ENCODE peak calls at places on chromosomes 11 and 22, in ten cellular contexts. C is cardiac muscle cell, F is WTC11, B is HL-60, Y is body of pancreas, O is brain microvascular endothelial cell, L is astrocyte of the spinal cord, J is upper lobe of right lung, U is colonic mucosa, H is esophagus muscularis mucosa. A is an unnamed sample.

GRCh38 chr22:47238886-47239860 is 476.7 kb downstream of the TBC1D22A start:
- DNase-seq in L (no peak), J (no peak), F (no peak), O (no peak), B (no peak), H (peak), Y (no peak), U (no peak), C (no peak), A (no peak)

GRCh38 chr22:28481725-28482124 is 197.9 kb downstream of the TTC28 start:
- DNase-seq in U (no peak), B (no peak), C (no peak), Y (no peak), F (no peak), J (no peak), L (no peak), O (no peak), H (no peak), A (no peak)

GRCh38 chr22:22080270-22080669 is 97.7 kb upstream of the TOP3B start:
- DNase-seq in Y (no peak), C (no peak), B (no peak), O (no peak), L (peak), H (peak), F (no peak), U (no peak), J (no peak), A (no peak)

GRCh38 chr11:23932485-23932898 is 564.4 kb upstream of the LUZP2 start:
- DNase-seq in U (no peak), C (peak), H (no peak), F (no peak), O (peak), B (no peak), J (no peak), Y (no peak), L (peak), A (no peak)

GRCh38 chr11:107272561-107272960 is 185.1 kb downstream of the CWF19L2 start:
- DNase-seq in H (peak), Y (no peak), L (no peak), F (no peak), C (no peak), B (no peak), J (no peak), U (no peak), O (no peak), A (no peak)

GRCh38 chr11:48001438-48002021 is 21.2 kb downstream of the PTPRJ start:
- DNase-seq in B (no peak), J (no peak), H (no peak), C (peak), F (no peak), Y (peak), U (no peak), O (peak), L (peak), A (no peak)

GRCh38 chr11:70934999-70935768 is 317.2 kb downstream of the SHANK2 start:
- DNase-seq in B (no peak), U (no peak), H (no peak), L (no peak), Y (no peak), F (no peak), O (no peak), C (no peak), J (no peak), A (no peak)

GRCh38 chr11:105923814-105924213 is 98.2 kb downstream of the MSANTD4 start:
- DNase-seq in B (no peak), F (no peak), U (no peak), C (peak), J (no peak), Y (no peak), H (no peak), O (peak), L (peak), A (no peak)

GRCh38 chr11:57491371-57492061 is 24.0 kb downstream of the SLC43A1 start:
- DNase-seq in C (peak), J (peak), L (no peak), B (peak), H (no peak), O (peak), U (peak), F (peak), Y (peak), A (peak)

GRCh38 chr22:28142361-28142801 is 223.3 kb upstream of the PITPNB start:
- DNase-seq in L (peak), Y (peak), B (no peak), O (peak), H (no peak), F (no peak), J (no peak), U (no peak), C (peak), A (no peak)

GRCh38 chr11:46635557-46636139 is 18.3 kb downstream of the ATG13 start:
- DNase-seq in B (no peak), O (no peak), L (no peak), Y (no peak), F (no peak), J (no peak), H (no peak), C (no peak), U (no peak), A (no peak)

GRCh38 chr22:44807232-44807631 is 54.9 kb downstream of the ARHGAP8 start:
- DNase-seq in Y (no peak), C (no peak), B (no peak), U (no peak), H (no peak), O (no peak), J (no peak), F (peak), L (no peak), A (no peak)

GRCh38 chr22:44809456-44809855 is 57.1 kb downstream of the ARHGAP8 start:
- DNase-seq in H (no peak), F (no peak), U (no peak), Y (no peak), J (no peak), C (no peak), L (no peak), O (no peak), B (no peak), A (no peak)

GRCh38 chr22:44811141-44811540 is 58.8 kb downstream of the ARHGAP8 start:
- DNase-seq in Y (no peak), L (no peak), O (no peak), H (no peak), B (no peak), C (no peak), J (no peak), U (no peak), F (no peak), A (no peak)

GRCh38 chr22:44805663-44806062 is 53.3 kb downstream of the ARHGAP8 start:
- DNase-seq in J (no peak), H (no peak), U (no peak), O (no peak), B (no peak), C (no peak), Y (no peak), F (no peak), L (no peak), A (no peak)

DNA sequence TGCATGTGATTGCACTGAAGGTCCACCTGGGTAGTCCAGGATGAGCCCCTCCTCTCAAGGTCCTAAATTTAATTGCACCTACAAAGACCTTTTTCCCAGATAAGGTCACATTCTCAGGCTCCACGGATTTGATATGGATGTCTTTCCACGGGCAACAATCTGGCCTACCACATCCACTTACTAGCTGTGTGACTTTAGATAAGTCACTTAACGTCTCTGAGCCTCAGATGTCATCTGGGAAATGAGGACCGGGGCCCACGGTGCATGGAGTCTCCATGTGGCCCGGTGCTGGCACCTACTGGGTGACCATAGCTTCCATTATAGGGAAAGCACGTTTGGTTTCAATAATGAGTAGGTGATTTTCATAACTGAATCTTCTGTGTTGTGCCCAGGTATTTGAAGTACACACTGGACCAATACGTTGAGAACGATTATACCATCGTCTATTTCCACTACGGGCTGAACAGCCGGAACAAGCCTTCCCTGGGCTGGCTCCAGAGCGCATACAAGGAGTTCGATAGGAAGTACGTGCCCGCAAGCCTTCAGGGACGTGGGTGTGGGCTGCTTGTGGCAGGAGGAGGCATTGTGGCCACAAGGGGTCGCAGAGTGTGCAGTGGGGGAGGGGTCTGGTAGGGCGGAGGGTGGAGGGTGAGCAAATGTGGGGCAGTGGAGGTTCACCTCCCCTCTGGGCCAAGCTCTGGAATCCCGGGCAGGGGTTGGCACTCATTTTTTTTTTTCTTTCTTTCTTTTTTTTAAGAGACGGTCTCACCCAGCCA is 55.7 kb downstream of the ARHGAP8 start:
- DNase-seq in C (no peak), H (no peak), L (no peak), F (peak), O (no peak), B (no peak), Y (no peak), J (no peak), U (no peak), A (peak)
- TF ChIP-seq CTCF in C (no peak), H (no peak), L (peak), F (peak), O (peak), B (no peak), Y (no peak), J (no peak), U (no peak), A (peak)

GRCh38 chr22:36131907-36132306 is 28.6 kb downstream of the APOL3 start:
- DNase-seq in L (no peak), H (no peak), J (no peak), Y (no peak), O (no peak), F (no peak), U (no peak), C (no peak), B (no peak), A (no peak)

GRCh38 chr22:36125434-36125833 is 35.1 kb downstream of the APOL3 start:
- DNase-seq in C (no peak), F (no peak), Y (no peak), O (no peak), L (no peak), U (no peak), B (no peak), H (no peak), J (no peak), A (no peak)

GRCh38 chr22:36129985-36130384 is 30.6 kb downstream of the APOL3 start:
- DNase-seq in J (no peak), L (no peak), B (no peak), Y (no peak), F (no peak), C (no peak), O (no peak), U (no peak), H (no peak), A (no peak)

GRCh38 chr22:36123673-36124630 is 36.6 kb downstream of the APOL3 start:
- DNase-seq in H (peak), Y (peak), B (peak), U (peak), J (peak), F (peak), C (peak), O (peak), L (peak), A (peak)

DNA sequence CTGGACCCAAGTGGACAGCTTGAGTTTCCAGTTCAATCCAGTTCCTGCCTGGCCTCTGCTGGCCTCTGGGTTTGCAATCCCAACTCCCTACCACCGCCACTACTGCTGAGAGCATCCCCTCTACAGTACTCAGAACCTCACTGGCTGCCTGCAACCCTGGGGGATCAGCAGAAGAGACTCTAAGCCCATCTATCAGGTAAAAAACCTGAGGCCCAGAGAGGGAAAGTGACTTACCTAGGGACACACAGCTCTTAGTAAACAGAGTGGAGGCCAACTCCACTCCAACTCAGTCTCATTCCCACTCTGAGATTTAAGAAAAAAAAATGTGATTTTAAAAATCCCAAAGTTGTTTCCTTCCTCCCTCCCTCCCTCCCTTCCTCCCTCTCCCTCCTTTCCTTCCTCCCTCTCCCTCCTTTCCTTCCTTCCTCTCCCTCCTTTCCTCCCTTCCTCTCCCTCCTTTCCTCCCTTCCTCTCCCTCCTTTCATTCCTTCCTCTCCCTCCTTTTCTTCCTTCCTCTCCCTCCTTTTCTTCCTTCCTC is 34.5 kb downstream of the APOL3 start:
- DNase-seq in O (no peak), U (no peak), F (no peak), J (no peak), H (no peak), L (no peak), C (no peak), B (no peak), Y (no peak), A (no peak)
- TF ChIP-seq CTCF in O (no peak), U (no peak), F (no peak), J (no peak), H (no peak), L (no peak), C (no peak), B (no peak), Y (no peak), A (no peak)

GRCh38 chr11:58786693-58787092 is 55.0 kb upstream of the GLYAT start:
- DNase-seq in O (no peak), U (no peak), Y (no peak), B (no peak), C (no peak), J (no peak), L (no peak), F (no peak), H (no peak), A (no peak)

GRCh38 chr11:58782066-58782465 is 50.3 kb upstream of the GLYAT start:
- DNase-seq in C (no peak), H (no peak), Y (no peak), B (no peak), F (no peak), L (no peak), U (no peak), J (no peak), O (no peak), A (no peak)

GRCh38 chr11:58787903-58788302 is 56.2 kb upstream of the GLYAT start:
- DNase-seq in L (no peak), J (no peak), U (no peak), H (no peak), C (no peak), Y (no peak), B (no peak), O (no peak), F (no peak), A (no peak)

GRCh38 chr11:58788355-58789023 is 56.0 kb downstream of the GLYATL2 start:
- DNase-seq in F (peak), C (peak), J (no peak), L (peak), U (peak), H (no peak), B (peak), O (peak), Y (peak), A (peak)

GRCh38 chr11:58784995-58785394 is 53.3 kb upstream of the GLYAT start:
- DNase-seq in L (no peak), C (no peak), U (no peak), Y (no peak), F (no peak), H (no peak), J (no peak), O (no peak), B (no peak), A (no peak)
- TF ChIP-seq CTCF in L (no peak), C (no peak), U (no peak), Y (peak), F (no peak), H (no peak), J (no peak), O (peak), B (no peak), A (no peak)

DNA sequence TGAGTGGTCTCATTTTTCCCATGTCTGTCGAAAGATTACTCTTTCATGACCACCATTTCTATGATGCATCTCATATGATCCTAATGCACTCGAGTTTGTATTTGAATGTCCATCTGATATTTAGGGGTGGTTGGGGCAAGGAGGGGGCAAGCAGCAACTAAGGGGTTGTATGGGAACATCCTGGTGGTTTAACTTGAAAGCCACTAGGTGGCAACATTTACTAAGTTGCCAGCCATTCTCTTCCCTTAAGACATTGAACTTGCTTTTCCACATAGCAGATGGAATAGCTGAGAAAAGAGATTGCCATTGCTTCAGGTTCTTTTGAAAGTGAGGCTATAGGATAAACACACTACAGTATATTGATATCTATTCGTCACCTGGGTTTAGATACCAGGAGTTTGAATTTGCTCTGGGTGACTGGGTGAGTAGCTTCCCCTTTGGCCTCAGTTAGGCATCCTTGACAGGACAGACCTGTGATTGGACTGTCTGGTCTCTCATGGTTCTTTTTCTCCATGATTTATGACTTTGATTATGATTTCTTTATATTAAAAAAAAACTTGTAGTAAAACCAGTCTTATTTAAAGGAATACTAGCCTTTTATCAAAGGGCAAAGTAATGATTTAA is 32.4 kb downstream of the NF2 start:
- DNase-seq in Y (no peak), J (no peak), H (no peak), L (peak), B (peak), F (no peak), U (no peak), C (peak), O (no peak), A (no peak)
- TF ChIP-seq CTCF in Y (peak), J (peak), H (peak), L (peak), B (peak), F (peak), U (peak), C (peak), O (peak), A (peak)

GRCh38 chr11:116893437-116893836 is 56.0 kb upstream of the APOA1 start:
- DNase-seq in O (no peak), H (no peak), B (no peak), F (no peak), C (no peak), J (no peak), Y (no peak), U (no peak), L (no peak), A (no peak)

GRCh38 chr11:116896211-116896610 is 58.8 kb upstream of the APOA1 start:
- DNase-seq in O (no peak), F (no peak), C (no peak), B (no peak), L (no peak), U (no peak), Y (no peak), H (no peak), J (no peak), A (no peak)

GRCh38 chr11:116892374-116892773 is 55.0 kb upstream of the APOA1 start:
- DNase-seq in O (no peak), C (no peak), U (no peak), J (no peak), Y (no peak), F (no peak), H (no peak), L (no peak), B (no peak), A (no peak)

GRCh38 chr11:116893906-116894305 is 56.5 kb upstream of the APOA1 start:
- DNase-seq in U (no peak), F (no peak), J (no peak), L (no peak), Y (no peak), H (no peak), C (no peak), O (no peak), B (no peak), A (no peak)

DNA sequence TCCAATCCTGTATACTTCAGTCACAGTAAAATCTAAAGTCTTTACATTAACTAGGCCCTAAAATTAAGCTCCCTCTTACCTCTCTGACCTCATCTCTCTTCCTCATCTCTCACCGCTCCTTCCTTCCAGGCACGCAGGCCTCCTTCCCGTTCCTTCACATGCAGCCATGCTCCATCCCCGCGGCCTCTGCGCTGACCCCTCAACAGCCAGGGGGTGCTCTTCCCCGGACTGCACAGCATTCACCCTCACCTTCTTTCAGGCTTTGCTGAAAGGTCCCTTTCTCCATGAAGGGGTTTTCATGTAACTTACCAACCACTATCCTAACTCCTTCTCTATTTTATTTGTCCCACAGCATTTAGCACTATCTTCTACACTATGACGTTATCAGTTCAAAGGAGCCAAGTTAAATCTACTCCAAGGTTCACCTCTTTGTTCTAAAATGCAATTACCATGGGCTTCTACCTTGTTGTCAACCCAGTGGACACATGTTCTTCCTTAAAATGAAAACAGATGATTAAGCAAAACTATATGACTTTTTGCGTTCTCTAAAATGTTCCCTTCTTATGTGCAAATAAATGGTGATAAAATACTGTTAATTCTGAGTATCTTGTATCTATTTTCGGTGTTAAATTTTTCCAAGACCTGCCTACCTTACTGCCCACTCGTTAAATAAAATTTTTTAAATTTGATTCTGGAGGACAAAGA is 57.8 kb upstream of the APOA1 start:
- DNase-seq in F (peak), L (no peak), J (no peak), H (no peak), U (no peak), Y (no peak), C (peak), B (peak), O (no peak), A (peak)
- TF ChIP-seq CTCF in F (no peak), L (peak), J (peak), H (no peak), U (no peak), Y (peak), C (peak), B (no peak), O (peak), A (no peak)